ENCODE peak calls at places on chromosomes 16 and 17, in eight cellular contexts. W, T, S, M, K, Z, C and J are unnamed samples.

GRCh38 chr16:84438971-84439696 is 65.3 kb downstream of the MEAK7 start:
- DNase-seq in S (no peak), C (no peak), Z (no peak), M (no peak), K (no peak), W (no peak), T (no peak), J (no peak)

GRCh38 chr17:7932949-7933348 is 943 bp downstream of the CNTROB start:
- DNase-seq in W (peak; percentile 40), M (no peak), C (peak; percentile 53), K (no peak), S (peak; percentile 65), T (peak; percentile 40), Z (no peak), J (peak; percentile 38)

GRCh38 chr16:27223226-27223610 is 19.9 kb downstream of the KDM8 start:
- DNase-seq in W (no peak), S (no peak), T (no peak), C (no peak), M (no peak), Z (no peak), K (no peak), J (no peak)

GRCh38 chr17:77882481-77883212 is 75.9 kb upstream of the TNRC6C start:
- DNase-seq in C (peak; percentile 77), T (peak; percentile 22), W (peak; percentile 48), S (peak; percentile 55), Z (no peak), K (no peak), M (no peak), J (no peak)

GRCh38 chr16:29029168-29029994 is 44.5 kb downstream of the LAT start:
- DNase-seq in W (no peak), M (no peak), Z (peak; percentile 39), S (peak; percentile 94), T (peak; percentile 84), K (peak; percentile 50), C (peak; percentile 91), J (peak; percentile 15)

GRCh38 chr17:20791626-20792025 is 212.1 kb downstream of the CDRT15L2 start:
- DNase-seq in K (no peak), Z (no peak), S (no peak), M (no peak), T (no peak), W (no peak), C (no peak), J (no peak)

GRCh38 chr16:54236761-54237160 is 49.8 kb downstream of the IRX3 start:
- DNase-seq in Z (no peak), M (no peak), S (peak; percentile 15), K (peak; percentile 7), W (no peak), T (no peak), C (no peak), J (no peak)

GRCh38 chr16:74190292-74190691 is 106.3 kb upstream of the PSMD7 start:
- DNase-seq in W (no peak), S (no peak), K (no peak), C (no peak), T (no peak), Z (no peak), M (no peak), J (no peak)

GRCh38 chr17:38636054-38636453 is 30.3 kb upstream of the SRCIN1 start:
- DNase-seq in S (no peak), K (no peak), Z (no peak), C (no peak), T (no peak), M (no peak), W (no peak), J (no peak)

GRCh38 chr16:50368410-50369132 is at the start of gene BRD7:
- DNase-seq in S (peak; percentile 44), T (no peak), W (peak; percentile 33), K (no peak), C (peak; percentile 51), M (peak; percentile 67), Z (peak; percentile 82), J (peak; percentile 78)

GRCh38 chr16:68083861-68084503 is 1.2 kb upstream of the NFATC3 start:
- DNase-seq in W (no peak), M (no peak), S (no peak), C (no peak), K (no peak), T (no peak), Z (no peak), J (peak; percentile 39)

GRCh38 chr17:35907266-35907637 is 23.3 kb downstream of the RDM1 start:
- DNase-seq in Z (no peak), W (no peak), M (no peak), K (no peak), S (no peak), C (no peak), T (no peak), J (no peak)

GRCh38 chr17:20073056-20073979 is 64.2 kb downstream of the SPECC1 start:
- DNase-seq in M (no peak), Z (no peak), T (no peak), K (no peak), C (no peak), S (peak; percentile 30), W (peak; percentile 71), J (no peak)

GRCh38 chr17:5745091-5745820 is 160.9 kb upstream of the NLRP1 start:
- DNase-seq in S (no peak), M (no peak), W (no peak), K (no peak), Z (no peak), T (no peak), C (no peak), J (no peak)

GRCh38 chr16:14486520-14487303 is 143.3 kb downstream of the PARN start:
- DNase-seq in C (peak; percentile 96), T (peak; percentile 86), W (peak; percentile 88), S (peak; percentile 94), M (peak; percentile 37), K (peak; percentile 84), Z (peak; percentile 77), J (peak; percentile 51)

GRCh38 chr16:80947708-80948615 is 58.7 kb downstream of the CMC2 start:
- DNase-seq in T (peak; percentile 61), M (no peak), S (no peak), C (no peak), K (no peak), Z (no peak), W (no peak), J (no peak)

GRCh38 chr16:80946481-80946880 is 60.2 kb downstream of the CMC2 start:
- DNase-seq in C (no peak), Z (no peak), K (no peak), M (no peak), W (no peak), T (no peak), S (no peak), J (no peak)

GRCh38 chr16:80954985-80955384 is 51.7 kb downstream of the CMC2 start:
- DNase-seq in C (no peak), Z (no peak), S (no peak), M (no peak), K (no peak), T (peak; percentile 95), W (no peak), J (no peak)

GRCh38 chr16:80947239-80947638 is 59.4 kb downstream of the CMC2 start:
- DNase-seq in K (no peak), W (no peak), M (no peak), C (no peak), Z (no peak), T (no peak), S (no peak), J (no peak)

GRCh38 chr16:80948886-80949502 is 57.7 kb downstream of the CMC2 start:
- DNase-seq in S (peak; percentile 35), C (peak; percentile 50), W (peak; percentile 45), K (no peak), T (no peak), M (no peak), Z (no peak), J (peak; percentile 66)
- TF ChIP-seq CTCF in S (peak; percentile 69), C (peak; percentile 44), W (peak; percentile 49), K (peak; percentile 40), T (peak; percentile 46), M (peak; percentile 55), Z (peak; percentile 42), J (peak; percentile 63)

DNA sequence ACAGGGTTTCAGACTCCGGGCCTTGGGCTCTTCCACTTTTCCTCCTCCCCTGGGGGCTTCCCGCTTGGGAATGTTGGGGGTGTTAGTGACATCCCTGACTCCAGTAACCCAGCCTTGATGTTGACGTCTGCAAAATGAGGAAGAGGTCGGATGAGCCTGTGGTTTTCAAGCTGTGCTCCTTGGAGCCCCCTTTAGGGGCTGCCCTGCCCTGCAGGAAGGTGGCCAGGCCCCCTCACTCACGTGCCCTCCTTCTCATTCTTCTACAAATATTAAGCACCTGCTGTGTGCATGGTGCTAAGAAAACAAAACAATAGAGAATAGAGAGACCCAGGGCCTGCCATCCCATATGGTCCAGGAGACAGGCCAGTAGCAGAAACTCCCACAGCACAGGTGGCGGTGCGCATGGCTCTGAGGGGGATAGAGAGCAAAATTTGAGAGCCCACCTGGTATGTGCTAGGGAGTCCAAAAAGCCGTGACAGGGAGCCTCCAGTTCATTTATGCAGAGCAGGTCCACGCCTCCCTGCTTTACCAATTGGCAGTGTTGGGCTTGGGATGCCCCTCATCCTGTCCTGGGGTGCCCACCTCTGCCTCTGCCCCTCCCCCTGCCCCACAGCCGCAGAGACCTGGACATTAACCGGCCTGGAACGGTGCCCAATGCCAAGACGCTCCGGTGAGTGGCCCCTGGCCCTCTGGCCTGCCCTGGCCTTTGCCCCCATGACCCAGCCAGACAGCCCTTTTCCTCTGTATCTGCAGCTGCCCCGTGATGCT is 7.4 kb downstream of the NDRG4 start:
- DNase-seq in M (no peak), Z (no peak), S (no peak), K (no peak), W (no peak), T (no peak), C (no peak), J (no peak)
- TF ChIP-seq CTCF in M (peak; percentile 10), Z (no peak), S (no peak), K (no peak), W (no peak), T (no peak), C (no peak), J (no peak)

GRCh38 chr17:66784621-66785364 is 50.1 kb upstream of the CACNG5 start:
- DNase-seq in Z (no peak), M (no peak), W (no peak), K (no peak), T (no peak), S (no peak), C (no peak), J (no peak)

GRCh38 chr17:66786101-66786500 is 48.8 kb upstream of the CACNG5 start:
- DNase-seq in S (no peak), T (no peak), W (no peak), M (no peak), C (no peak), K (no peak), Z (no peak), J (no peak)

GRCh38 chr17:66781135-66781534 is 53.8 kb upstream of the CACNG5 start:
- DNase-seq in M (no peak), C (no peak), T (no peak), S (no peak), W (no peak), K (no peak), Z (no peak), J (no peak)

GRCh38 chr17:66782866-66783265 is 52.1 kb upstream of the CACNG5 start:
- DNase-seq in T (no peak), W (no peak), Z (no peak), S (no peak), K (no peak), C (no peak), M (no peak), J (no peak)

GRCh38 chr17:66783656-66784381 is 51.1 kb upstream of the CACNG5 start:
- DNase-seq in K (no peak), C (no peak), M (no peak), Z (no peak), T (no peak), W (no peak), S (no peak), J (no peak)
- TF ChIP-seq CTCF in K (no peak), C (no peak), M (no peak), Z (no peak), T (no peak), W (no peak), S (no peak), J (no peak)

GRCh38 chr17:75182569-75183436 is at the start of gene SUMO2:
- DNase-seq in C (peak; percentile 92), M (peak; percentile 91), T (peak; percentile 81), Z (peak; percentile 95), S (peak; percentile 97), K (peak; percentile 93), W (peak; percentile 92), J (peak; percentile 96)
- TF ChIP-seq CTCF in C (peak; percentile 20), M (no peak), T (peak; percentile 52), Z (no peak), S (peak; percentile 13), K (no peak), W (peak; percentile 54), J (no peak)